ENCODE peak calls at places on chromosomes 4 and X, in seven cellular contexts. One of them, this sample, is unnamed.

GRCh38 chrX:119488749-119489148 is 20.5 kb downstream of the SLC25A5 start:
- DNase-seq in brain microvascular endothelial cell: peak; percentile 41
- DNase-seq in CD8-positive, alpha-beta T cell: peak; percentile 41
- DNase-seq in ovary: no peak
- DNase-seq in astrocyte of the cerebellum: no peak
- DNase-seq in cardiac fibroblast: peak; percentile 68
- DNase-seq in breast epithelium: peak; percentile 41
- DNase-seq in this sample: peak; percentile 50

GRCh38 chr4:83369825-83370639 is 35.4 kb upstream of the HPSE start:
- DNase-seq in brain microvascular endothelial cell: no peak
- DNase-seq in CD8-positive, alpha-beta T cell: no peak
- DNase-seq in ovary: no peak
- DNase-seq in breast epithelium: no peak
- DNase-seq in cardiac fibroblast: no peak
- DNase-seq in astrocyte of the cerebellum: no peak
- DNase-seq in this sample: no peak

GRCh38 chr4:14652522-14652921 is 349.8 kb upstream of the CPEB2 start:
- DNase-seq in CD8-positive, alpha-beta T cell: no peak
- DNase-seq in cardiac fibroblast: no peak
- DNase-seq in astrocyte of the cerebellum: no peak
- DNase-seq in breast epithelium: no peak
- DNase-seq in ovary: no peak
- DNase-seq in brain microvascular endothelial cell: no peak
- DNase-seq in this sample: no peak

GRCh38 chrX:149949743-149950436 is 11.6 kb upstream of the EOLA2 start:
- DNase-seq in cardiac fibroblast: peak; percentile 19
- DNase-seq in astrocyte of the cerebellum: no peak
- DNase-seq in breast epithelium: no peak
- DNase-seq in CD8-positive, alpha-beta T cell: no peak
- DNase-seq in ovary: no peak
- DNase-seq in brain microvascular endothelial cell: no peak
- DNase-seq in this sample: no peak

GRCh38 chr4:2093265-2093664 is 34.1 kb downstream of the NAT8L start:
- DNase-seq in ovary: no peak
- DNase-seq in astrocyte of the cerebellum: no peak
- DNase-seq in brain microvascular endothelial cell: no peak
- DNase-seq in CD8-positive, alpha-beta T cell: no peak
- DNase-seq in breast epithelium: no peak
- DNase-seq in cardiac fibroblast: no peak
- DNase-seq in this sample: no peak

GRCh38 chr4:10117424-10118354 is 1.1 kb upstream of the WDR1 start:
- DNase-seq in CD8-positive, alpha-beta T cell: peak; percentile 54
- DNase-seq in ovary: peak; percentile 63
- DNase-seq in astrocyte of the cerebellum: no peak
- DNase-seq in breast epithelium: peak; percentile 58
- DNase-seq in cardiac fibroblast: peak; percentile 59
- DNase-seq in brain microvascular endothelial cell: no peak
- DNase-seq in this sample: no peak

GRCh38 chrX:110600745-110601310 is 194.8 kb downstream of the CHRDL1 start:
- DNase-seq in cardiac fibroblast: no peak
- DNase-seq in ovary: no peak
- DNase-seq in CD8-positive, alpha-beta T cell: no peak
- DNase-seq in astrocyte of the cerebellum: no peak
- DNase-seq in brain microvascular endothelial cell: no peak
- DNase-seq in breast epithelium: no peak
- DNase-seq in this sample: no peak

GRCh38 chrX:50036481-50036880 is 114.1 kb downstream of the CLCN5 start:
- DNase-seq in breast epithelium: no peak
- DNase-seq in ovary: no peak
- DNase-seq in astrocyte of the cerebellum: no peak
- DNase-seq in cardiac fibroblast: peak; percentile 18
- DNase-seq in brain microvascular endothelial cell: no peak
- DNase-seq in CD8-positive, alpha-beta T cell: no peak
- DNase-seq in this sample: no peak

GRCh38 chr4:103754844-103755243 is 35.1 kb upstream of the TACR3 start:
- DNase-seq in brain microvascular endothelial cell: no peak
- DNase-seq in CD8-positive, alpha-beta T cell: no peak
- DNase-seq in astrocyte of the cerebellum: no peak
- DNase-seq in cardiac fibroblast: no peak
- DNase-seq in breast epithelium: no peak
- DNase-seq in ovary: no peak
- DNase-seq in this sample: no peak

GRCh38 chr4:98773638-98774037 is 115.2 kb upstream of the TSPAN5 start:
- DNase-seq in astrocyte of the cerebellum: no peak
- DNase-seq in brain microvascular endothelial cell: no peak
- DNase-seq in breast epithelium: no peak
- DNase-seq in cardiac fibroblast: no peak
- DNase-seq in ovary: no peak
- DNase-seq in CD8-positive, alpha-beta T cell: no peak
- DNase-seq in this sample: no peak

GRCh38 chr4:76233967-76234678 is 17.4 kb upstream of the FAM47E start:
- DNase-seq in brain microvascular endothelial cell: no peak
- DNase-seq in breast epithelium: no peak
- DNase-seq in ovary: no peak
- DNase-seq in cardiac fibroblast: no peak
- DNase-seq in astrocyte of the cerebellum: no peak
- DNase-seq in CD8-positive, alpha-beta T cell: no peak
- DNase-seq in this sample: no peak

GRCh38 chr4:125322363-125322730 is 7.6 kb downstream of the FAT4 start:
- DNase-seq in brain microvascular endothelial cell: peak; percentile 83
- DNase-seq in ovary: no peak
- DNase-seq in breast epithelium: no peak
- DNase-seq in CD8-positive, alpha-beta T cell: no peak
- DNase-seq in astrocyte of the cerebellum: peak; percentile 71
- DNase-seq in cardiac fibroblast: peak; percentile 71
- DNase-seq in this sample: no peak

GRCh38 chr4:140242357-140243284 is 88.6 kb upstream of the MAML3 start:
- DNase-seq in cardiac fibroblast: peak; percentile 29
- DNase-seq in CD8-positive, alpha-beta T cell: no peak
- DNase-seq in astrocyte of the cerebellum: no peak
- DNase-seq in breast epithelium: no peak
- DNase-seq in ovary: no peak
- DNase-seq in brain microvascular endothelial cell: no peak
- DNase-seq in this sample: no peak

GRCh38 chr4:42865572-42866189 is 26.8 kb upstream of the GRXCR1 start:
- DNase-seq in brain microvascular endothelial cell: peak; percentile 60
- DNase-seq in ovary: peak; percentile 13
- DNase-seq in breast epithelium: no peak
- DNase-seq in cardiac fibroblast: peak; percentile 64
- DNase-seq in astrocyte of the cerebellum: peak; percentile 28
- DNase-seq in CD8-positive, alpha-beta T cell: peak; percentile 47
- DNase-seq in this sample: peak; percentile 57
- TF ChIP-seq CTCF in brain microvascular endothelial cell: peak; percentile 59
- TF ChIP-seq CTCF in ovary: peak; percentile 41
- TF ChIP-seq CTCF in breast epithelium: peak; percentile 61
- TF ChIP-seq CTCF in cardiac fibroblast: peak; percentile 47
- TF ChIP-seq CTCF in astrocyte of the cerebellum: peak; percentile 73
- TF ChIP-seq CTCF in CD8-positive, alpha-beta T cell: peak; percentile 76
- TF ChIP-seq CTCF in this sample: peak; percentile 70

DNA sequence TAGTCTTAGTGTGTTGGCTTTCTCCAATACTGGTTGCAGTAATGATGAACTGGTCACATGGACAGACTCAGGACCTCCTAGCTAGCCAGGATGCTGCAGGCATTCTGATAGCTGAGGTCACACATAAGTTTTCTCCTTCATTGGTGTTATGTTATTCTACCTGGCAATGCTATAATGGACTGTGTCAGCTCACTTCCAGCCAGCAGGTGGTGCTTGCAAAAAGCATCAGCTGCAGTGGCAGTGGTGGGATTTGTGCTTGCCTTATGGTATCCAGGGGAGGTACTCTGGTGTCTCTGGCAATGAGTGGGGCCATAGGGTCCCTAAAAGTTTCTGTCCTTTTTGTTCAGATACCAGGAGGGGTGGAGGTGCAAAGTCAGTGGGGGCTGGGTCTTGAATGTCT is 33.6 kb downstream of the ZNF330 start:
- DNase-seq in ovary: no peak
- DNase-seq in astrocyte of the cerebellum: no peak
- DNase-seq in brain microvascular endothelial cell: no peak
- DNase-seq in cardiac fibroblast: no peak
- DNase-seq in breast epithelium: no peak
- DNase-seq in CD8-positive, alpha-beta T cell: no peak
- DNase-seq in this sample: no peak
- TF ChIP-seq CTCF in ovary: no peak
- TF ChIP-seq CTCF in astrocyte of the cerebellum: no peak
- TF ChIP-seq CTCF in brain microvascular endothelial cell: peak; percentile 23
- TF ChIP-seq CTCF in cardiac fibroblast: peak; percentile 3
- TF ChIP-seq CTCF in breast epithelium: no peak
- TF ChIP-seq CTCF in CD8-positive, alpha-beta T cell: no peak
- TF ChIP-seq CTCF in this sample: no peak

DNA sequence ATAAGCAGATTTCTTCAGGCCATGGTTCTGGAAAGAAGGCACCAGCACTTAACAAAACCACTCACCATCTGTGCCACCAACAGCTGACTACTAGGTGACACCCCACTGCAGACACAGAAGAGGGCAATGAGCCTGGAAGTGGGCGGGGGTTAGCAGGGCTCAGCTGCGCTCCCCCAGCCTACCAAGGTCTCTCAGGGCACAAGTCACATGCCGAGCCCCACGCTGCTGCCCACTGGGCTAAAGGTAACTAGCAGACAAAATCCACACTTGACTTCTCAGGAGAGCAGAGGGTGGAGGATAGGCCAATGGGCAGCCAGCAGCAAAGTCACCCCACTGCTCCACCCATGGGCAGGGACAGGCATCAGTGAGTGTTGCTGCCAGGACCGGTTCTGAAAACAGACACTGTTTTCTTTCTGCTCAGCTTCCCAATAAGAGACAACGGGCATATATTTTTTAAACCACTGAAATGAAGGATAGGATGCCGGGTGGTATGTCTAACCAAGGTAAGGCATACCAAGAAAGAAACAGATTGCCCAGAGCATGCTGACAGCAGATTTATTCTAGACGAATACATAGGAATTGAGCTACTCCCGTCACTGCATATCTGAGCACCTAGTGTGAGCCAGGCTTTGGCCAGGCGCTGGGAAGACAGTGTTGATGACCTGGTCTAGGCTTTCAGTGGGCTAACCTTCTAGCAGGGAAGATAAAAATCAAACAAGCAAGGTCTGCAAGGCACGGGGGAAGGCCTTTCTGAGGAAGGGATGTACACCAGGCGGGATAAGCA is 20.1 kb downstream of the ACSL1 start:
- DNase-seq in astrocyte of the cerebellum: no peak
- DNase-seq in cardiac fibroblast: peak; percentile 28
- DNase-seq in CD8-positive, alpha-beta T cell: no peak
- DNase-seq in breast epithelium: peak; percentile 63
- DNase-seq in brain microvascular endothelial cell: no peak
- DNase-seq in ovary: peak; percentile 26
- DNase-seq in this sample: no peak
- TF ChIP-seq CTCF in astrocyte of the cerebellum: no peak
- TF ChIP-seq CTCF in cardiac fibroblast: no peak
- TF ChIP-seq CTCF in CD8-positive, alpha-beta T cell: no peak
- TF ChIP-seq CTCF in breast epithelium: no peak
- TF ChIP-seq CTCF in brain microvascular endothelial cell: no peak
- TF ChIP-seq CTCF in ovary: no peak
- TF ChIP-seq CTCF in this sample: no peak

GRCh38 chr4:71255966-71256365 is 82.9 kb upstream of the SLC4A4 start:
- DNase-seq in cardiac fibroblast: no peak
- DNase-seq in CD8-positive, alpha-beta T cell: no peak
- DNase-seq in ovary: no peak
- DNase-seq in brain microvascular endothelial cell: no peak
- DNase-seq in astrocyte of the cerebellum: no peak
- DNase-seq in breast epithelium: no peak
- DNase-seq in this sample: no peak

GRCh38 chr4:71257761-71258160 is 81.1 kb upstream of the SLC4A4 start:
- DNase-seq in ovary: no peak
- DNase-seq in cardiac fibroblast: no peak
- DNase-seq in brain microvascular endothelial cell: no peak
- DNase-seq in breast epithelium: no peak
- DNase-seq in astrocyte of the cerebellum: no peak
- DNase-seq in CD8-positive, alpha-beta T cell: no peak
- DNase-seq in this sample: no peak

GRCh38 chr4:71258323-71258722 is 80.5 kb upstream of the SLC4A4 start:
- DNase-seq in astrocyte of the cerebellum: no peak
- DNase-seq in cardiac fibroblast: no peak
- DNase-seq in breast epithelium: no peak
- DNase-seq in CD8-positive, alpha-beta T cell: no peak
- DNase-seq in ovary: no peak
- DNase-seq in brain microvascular endothelial cell: no peak
- DNase-seq in this sample: no peak

GRCh38 chr4:71251266-71251665 is 87.6 kb upstream of the SLC4A4 start:
- DNase-seq in ovary: no peak
- DNase-seq in cardiac fibroblast: peak; percentile 42
- DNase-seq in brain microvascular endothelial cell: no peak
- DNase-seq in CD8-positive, alpha-beta T cell: no peak
- DNase-seq in breast epithelium: no peak
- DNase-seq in astrocyte of the cerebellum: no peak
- DNase-seq in this sample: no peak

GRCh38 chr4:71254451-71255012 is 84.3 kb upstream of the SLC4A4 start:
- DNase-seq in ovary: no peak
- DNase-seq in astrocyte of the cerebellum: no peak
- DNase-seq in breast epithelium: no peak
- DNase-seq in brain microvascular endothelial cell: no peak
- DNase-seq in CD8-positive, alpha-beta T cell: no peak
- DNase-seq in cardiac fibroblast: no peak
- DNase-seq in this sample: no peak
- TF ChIP-seq CTCF in ovary: no peak
- TF ChIP-seq CTCF in astrocyte of the cerebellum: no peak
- TF ChIP-seq CTCF in breast epithelium: no peak
- TF ChIP-seq CTCF in brain microvascular endothelial cell: no peak
- TF ChIP-seq CTCF in CD8-positive, alpha-beta T cell: no peak
- TF ChIP-seq CTCF in cardiac fibroblast: no peak
- TF ChIP-seq CTCF in this sample: no peak

DNA sequence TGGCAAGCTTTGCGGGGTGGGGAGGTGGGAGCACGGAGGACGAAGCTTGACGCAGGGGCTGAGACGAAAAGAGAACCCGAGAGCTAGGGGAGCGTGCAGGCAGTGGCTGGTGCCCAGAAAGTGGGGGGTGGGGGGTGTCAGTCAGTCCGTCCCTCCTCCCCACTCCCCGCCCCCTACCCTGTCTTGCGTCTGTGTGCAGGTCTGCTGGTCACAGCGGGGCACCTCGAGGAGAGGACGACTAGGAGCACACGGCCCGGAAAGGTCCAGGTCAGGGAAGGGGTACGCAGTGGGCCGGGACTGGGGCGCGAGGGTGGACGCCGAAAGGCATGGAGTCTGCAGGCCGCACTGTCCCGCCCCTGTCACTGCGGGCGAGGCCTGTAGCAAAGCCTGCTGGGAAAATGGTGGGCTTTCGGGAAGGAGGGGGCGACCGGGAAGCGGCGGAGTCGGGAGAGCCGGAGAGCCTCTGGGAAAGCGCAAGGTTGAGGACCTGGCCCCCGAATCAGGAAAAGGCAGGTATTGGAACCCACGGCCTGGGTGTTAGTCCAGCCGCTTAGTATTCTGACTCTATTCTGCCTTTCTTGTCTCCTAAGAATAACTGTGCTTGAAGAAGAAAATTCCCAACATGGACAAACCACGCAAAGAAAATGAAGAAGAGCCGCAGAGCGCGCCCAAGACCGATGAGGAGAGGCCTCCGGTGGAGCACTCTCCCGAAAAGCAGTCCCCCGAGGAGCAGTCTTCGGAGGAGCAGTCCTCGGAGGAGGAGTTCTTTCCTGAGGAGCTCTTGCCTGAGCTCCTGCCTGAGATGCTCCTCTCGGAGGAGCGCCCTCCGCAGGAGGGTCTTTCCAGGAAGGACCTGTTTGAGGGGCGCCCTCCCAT is 758 bp downstream of the TCEAL1 start:
- DNase-seq in CD8-positive, alpha-beta T cell: peak; percentile 14
- DNase-seq in breast epithelium: peak; percentile 39
- DNase-seq in astrocyte of the cerebellum: no peak
- DNase-seq in ovary: peak; percentile 76
- DNase-seq in cardiac fibroblast: peak; percentile 76
- DNase-seq in brain microvascular endothelial cell: peak; percentile 37
- DNase-seq in this sample: peak; percentile 70
- TF ChIP-seq CTCF in CD8-positive, alpha-beta T cell: no peak
- TF ChIP-seq CTCF in breast epithelium: no peak
- TF ChIP-seq CTCF in astrocyte of the cerebellum: peak; percentile 60
- TF ChIP-seq CTCF in ovary: peak; percentile 31
- TF ChIP-seq CTCF in cardiac fibroblast: peak; percentile 50
- TF ChIP-seq CTCF in brain microvascular endothelial cell: peak; percentile 80
- TF ChIP-seq CTCF in this sample: peak; percentile 18

This sample was measured in nephron progenitor cell.